ENCODE peak calls at places on chromosomes 7 and 10, in five cellular contexts. B, G, Y, T and S are unnamed samples.

GRCh38 chr10:12902135-12902572 is 99.4 kb downstream of the CCDC3 start:
- DNase-seq in B (no peak), G (no peak), Y (peak), T (peak), S (no peak)

GRCh38 chr7:30922596-30922995 is 10.9 kb downstream of the AQP1 start:
- DNase-seq in B (peak), G (no peak), Y (peak), T (no peak), S (no peak)

GRCh38 chr7:2134740-2135139 is 98.0 kb downstream of the MAD1L1 start:
- DNase-seq in B (no peak), G (no peak), Y (no peak), T (no peak), S (no peak)

GRCh38 chr10:78653555-78653954 is 415.2 kb upstream of the ZMIZ1 start:
- DNase-seq in B (no peak), G (no peak), Y (no peak), T (no peak), S (no peak)

GRCh38 chr10:68106656-68107055 is 2.6 kb upstream of the MYPN start:
- DNase-seq in B (peak), G (no peak), Y (no peak), T (no peak), S (no peak)

GRCh38 chr7:41777894-41778596 is 75.2 kb upstream of the INHBA start:
- DNase-seq in B (no peak), G (no peak), Y (no peak), T (no peak), S (no peak)

GRCh38 chr7:70000747-70001348 is 402.6 kb downstream of the AUTS2 start:
- DNase-seq in B (no peak), G (no peak), Y (no peak), T (no peak), S (no peak)

GRCh38 chr7:55192718-55193117 is 172.4 kb upstream of the LANCL2 start:
- DNase-seq in B (no peak), G (no peak), Y (no peak), T (no peak), S (no peak)

GRCh38 chr7:12031638-12032037 is 179.5 kb upstream of the TMEM106B start:
- DNase-seq in B (no peak), G (no peak), Y (no peak), T (peak), S (no peak)

GRCh38 chr10:118918116-118918515 is 111.4 kb upstream of the NANOS1 start:
- DNase-seq in B (no peak), G (no peak), Y (no peak), T (no peak), S (no peak)

DNA sequence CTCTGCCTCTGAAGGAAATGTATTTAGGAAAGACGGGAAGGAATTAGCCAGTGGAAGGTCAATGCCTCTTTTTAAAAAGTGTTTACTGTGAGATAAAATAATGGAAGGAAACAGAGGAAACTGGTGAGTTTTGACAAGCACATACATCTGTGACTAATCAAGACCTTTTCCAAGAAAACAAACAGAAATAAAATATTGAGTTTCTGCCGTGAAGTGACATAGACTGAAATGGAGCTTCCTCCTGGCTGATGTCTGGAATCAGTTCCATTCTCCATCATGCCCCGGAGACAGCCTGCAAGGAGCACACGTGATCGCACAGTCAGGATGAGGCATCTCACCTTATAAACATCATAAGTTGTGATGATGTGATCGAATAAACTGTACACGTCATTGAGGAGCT is 30.7 kb downstream of the TECTB start:
- DNase-seq in B (no peak), G (no peak), Y (no peak), T (no peak), S (no peak)
- H3K27ac ChIP-seq in B (no peak), G (no peak), Y (no peak), T (no peak), S (no peak)

DNA sequence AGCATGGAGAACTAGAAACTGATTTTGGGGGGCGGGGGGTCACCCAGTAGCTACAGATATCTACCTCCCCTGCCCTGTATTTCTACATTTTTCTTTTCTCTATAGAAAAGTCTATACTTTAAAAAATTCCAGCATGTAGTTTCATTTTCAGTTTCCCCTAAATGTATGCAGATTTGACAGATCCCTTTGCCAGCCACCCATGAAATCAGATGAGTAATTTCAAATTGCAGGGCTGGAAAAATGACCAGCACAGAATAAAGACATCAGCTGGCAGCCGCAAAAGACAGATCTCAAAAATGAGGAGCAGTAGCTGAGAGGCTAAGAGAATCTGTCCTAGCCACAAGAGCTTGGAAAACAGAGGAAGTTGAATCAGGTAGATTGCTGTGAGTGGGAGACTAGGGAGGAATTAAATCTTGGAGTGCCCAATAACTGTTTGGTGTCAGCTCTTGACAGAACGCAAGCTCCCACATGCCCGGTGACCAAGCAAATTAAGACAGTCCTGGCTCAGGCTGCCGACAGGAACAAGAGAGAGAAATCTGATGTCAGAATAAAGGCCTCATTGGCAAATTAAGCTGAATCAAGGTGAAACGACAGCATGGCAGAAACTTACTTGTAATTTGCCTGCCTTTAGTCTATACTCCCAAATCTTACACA is 24.5 kb downstream of the ADRB1 start:
- DNase-seq in B (no peak), G (no peak), Y (no peak), T (no peak), S (peak)
- H3K27ac ChIP-seq in B (no peak), G (peak), Y (no peak), T (no peak), S (peak)

DNA sequence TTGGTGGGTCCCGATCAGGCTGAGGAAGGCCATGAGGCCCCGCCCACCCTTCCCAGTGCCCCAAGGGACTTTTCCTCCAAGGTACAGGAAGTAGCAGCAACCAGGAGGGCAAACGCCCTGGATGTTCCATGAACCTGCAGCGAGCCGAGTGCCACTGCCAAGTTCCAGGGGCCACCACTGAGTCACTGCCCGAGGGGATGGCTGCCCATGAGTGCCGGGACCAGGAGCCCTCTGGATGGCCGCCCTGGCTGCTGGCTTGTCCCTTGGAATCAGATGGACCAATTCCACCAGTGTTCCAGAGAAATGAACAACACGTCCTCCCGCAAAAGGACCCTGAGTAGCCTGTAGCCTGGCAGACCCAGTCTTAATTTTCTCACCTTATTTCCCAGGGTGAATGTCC is 74.2 kb downstream of the ZRANB1 start:
- DNase-seq in B (peak), G (no peak), Y (no peak), T (no peak), S (no peak)
- H3K27ac ChIP-seq in B (peak), G (peak), Y (peak), T (no peak), S (no peak)

DNA sequence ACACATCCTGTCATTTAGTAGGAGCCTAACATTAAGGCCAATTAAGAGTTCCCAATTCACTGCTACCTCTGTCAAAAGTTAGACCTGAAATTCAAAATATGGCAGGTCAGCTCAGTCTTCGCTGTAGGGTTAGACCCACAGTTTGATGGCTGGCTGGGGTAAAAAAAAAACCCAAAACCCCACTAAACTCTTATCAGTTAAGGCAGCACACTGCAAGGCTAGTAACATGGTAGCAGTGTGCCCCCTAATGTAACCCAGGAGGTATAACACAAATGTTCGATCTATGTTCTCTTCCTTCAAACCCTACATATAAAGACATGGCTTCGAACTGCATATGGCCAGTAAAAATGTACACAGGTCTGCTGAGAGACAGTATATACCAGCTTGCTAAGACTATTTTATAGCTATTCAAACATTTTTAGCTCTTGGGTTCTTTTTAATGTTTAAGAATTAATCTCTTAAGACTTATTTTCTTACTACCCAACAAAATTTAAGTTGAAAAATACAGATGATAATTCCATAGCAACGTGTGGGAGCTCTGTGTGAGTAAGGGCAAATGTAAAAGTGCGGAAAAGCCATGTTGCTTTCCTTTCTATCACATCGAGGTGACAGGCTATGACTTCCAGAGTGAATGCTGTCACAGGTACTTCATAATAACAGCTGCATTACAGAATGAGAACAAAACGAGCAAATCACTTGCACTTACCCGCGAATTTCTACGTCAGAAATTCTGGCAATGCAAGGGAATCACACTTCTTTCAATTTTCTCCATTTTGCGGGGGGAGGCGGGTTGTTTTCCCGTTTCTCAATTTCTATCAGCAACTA is 168.4 kb upstream of the IMMP2L start:
- DNase-seq in B (no peak), G (no peak), Y (no peak), T (peak), S (no peak)
- H3K27ac ChIP-seq in B (no peak), G (no peak), Y (no peak), T (no peak), S (no peak)

GRCh38 chr10:35400600-35401268 is 64.4 kb downstream of the CCNY start:
- DNase-seq in B (no peak), G (no peak), Y (no peak), T (no peak), S (no peak)

GRCh38 chr10:35399414-35400009 is 63.2 kb downstream of the CCNY start:
- DNase-seq in B (no peak), G (no peak), Y (no peak), T (no peak), S (no peak)

GRCh38 chr10:35398355-35398754 is 62.0 kb downstream of the CCNY start:
- DNase-seq in B (no peak), G (no peak), Y (no peak), T (no peak), S (no peak)

GRCh38 chr10:35397953-35398352 is 61.6 kb downstream of the CCNY start:
- DNase-seq in B (no peak), G (no peak), Y (no peak), T (no peak), S (no peak)

DNA sequence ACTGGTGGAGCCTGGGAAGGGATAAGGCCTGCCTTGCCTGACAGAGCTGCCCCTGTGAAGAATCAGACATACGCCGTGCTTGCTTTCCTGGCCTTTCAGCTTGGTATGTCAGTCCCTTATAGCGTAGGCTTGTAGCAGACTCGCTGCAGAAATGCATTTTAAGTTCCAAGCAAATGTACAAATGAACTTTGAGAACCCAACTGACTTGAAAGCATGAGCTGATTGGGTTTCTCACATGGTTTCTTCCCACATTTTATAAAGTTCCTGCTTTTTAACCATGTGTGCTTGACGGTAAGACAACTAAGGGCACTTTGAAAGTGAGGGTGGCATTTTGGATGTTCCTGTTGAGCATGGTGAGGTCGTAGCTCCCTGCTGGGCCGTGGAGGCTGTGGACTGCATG is 62.6 kb downstream of the CCNY start:
- DNase-seq in B (no peak), G (no peak), Y (no peak), T (no peak), S (no peak)
- H3K27ac ChIP-seq in B (no peak), G (no peak), Y (no peak), T (no peak), S (no peak)

DNA sequence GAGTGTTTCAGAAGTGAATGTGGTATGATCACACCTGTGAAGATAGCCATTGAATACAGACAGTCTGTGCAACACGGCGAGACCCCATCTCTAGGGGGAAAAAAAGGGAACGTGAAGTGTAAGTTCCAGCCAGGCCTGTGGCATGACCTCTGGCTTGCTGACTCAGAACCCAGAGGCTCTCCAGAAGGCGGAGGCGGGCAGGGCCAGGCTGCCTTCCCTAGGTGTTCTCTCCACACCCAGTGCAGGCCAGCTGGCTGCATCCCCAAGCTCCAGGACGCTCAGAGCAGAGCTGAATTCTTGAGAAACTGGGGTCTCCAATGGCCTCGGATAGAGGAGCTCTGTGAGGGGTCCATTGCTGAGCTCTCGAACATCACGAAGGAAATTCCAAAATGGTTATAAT is 83.8 kb downstream of the CHST15 start:
- DNase-seq in B (no peak), G (no peak), Y (no peak), T (no peak), S (no peak)
- H3K27ac ChIP-seq in B (no peak), G (no peak), Y (no peak), T (no peak), S (no peak)